ENCODE peak calls at places on chromosomes 1 and 21, in four cellular contexts. D, R, J and W are unnamed samples.

GRCh38 chr21:27086630-27087029 is 119.7 kb upstream of the ADAMTS5 start:
- DNase-seq in D (no peak), R (no peak), J (no peak), W (no peak)

GRCh38 chr1:998051-998821 is 1.7 kb downstream of the HES4 start:
- DNase-seq in D (no peak), R (no peak), J (peak), W (no peak)

GRCh38 chr21:41706678-41707077 is 60.2 kb downstream of the RIPK4 start:
- DNase-seq in D (no peak), R (no peak), J (no peak), W (no peak)

GRCh38 chr1:206823725-206824124 is 41.7 kb upstream of the IL20 start:
- DNase-seq in D (peak), R (no peak), J (no peak), W (no peak)

GRCh38 chr21:29638138-29638537 is 301.7 kb downstream of the GRIK1 start:
- DNase-seq in D (no peak), R (no peak), J (no peak), W (no peak)

GRCh38 chr1:113456967-113457366 is 66.7 kb downstream of the MAGI3 start:
- DNase-seq in D (no peak), R (no peak), J (no peak), W (no peak)

GRCh38 chr1:92240034-92240433 is 22.3 kb downstream of the C1orf146 start:
- DNase-seq in D (no peak), R (no peak), J (no peak), W (no peak)

GRCh38 chr1:115447672-115448071 is 109.6 kb upstream of the NGF start:
- DNase-seq in D (no peak), R (no peak), J (no peak), W (no peak)

GRCh38 chr1:23111600-23112535 is 56.8 kb downstream of the LUZP1 start:
- DNase-seq in D (no peak), R (no peak), J (no peak), W (no peak)

GRCh38 chr1:234842726-234843641 is 233.0 kb upstream of the IRF2BP2 start:
- DNase-seq in D (peak), R (peak), J (no peak), W (peak)

GRCh38 chr1:101284021-101284420 is 47.2 kb downstream of the S1PR1 start:
- DNase-seq in D (no peak), R (no peak), J (no peak), W (no peak)

GRCh38 chr1:78145105-78145580 is 99.4 kb downstream of the GIPC2 start:
- DNase-seq in D (peak), R (peak), J (no peak), W (peak)

GRCh38 chr1:155322571-155322952 is 1.9 kb downstream of the RUSC1 start:
- DNase-seq in D (no peak), R (no peak), J (peak), W (no peak)

GRCh38 chr1:67097305-67097704 is 37.5 kb downstream of the C1orf141 start:
- DNase-seq in D (no peak), R (no peak), J (no peak), W (no peak)

GRCh38 chr1:177307771-177308170 is 137.0 kb downstream of the BRINP2 start:
- DNase-seq in D (no peak), R (no peak), J (no peak), W (no peak)

GRCh38 chr1:152197361-152197941 is 26.5 kb downstream of the HRNR start:
- DNase-seq in D (no peak), R (no peak), J (no peak), W (no peak)

GRCh38 chr1:218347713-218348627 is 2.8 kb downstream of the TGFB2 start:
- DNase-seq in D (no peak), R (no peak), J (no peak), W (no peak)

GRCh38 chr1:2331200-2331544 is 60.2 kb downstream of the MORN1 start:
- DNase-seq in D (no peak), R (no peak), J (no peak), W (no peak)

GRCh38 chr1:160171352-160171751 is 19.0 kb upstream of the CASQ1 start:
- DNase-seq in D (no peak), R (no peak), J (no peak), W (no peak)

GRCh38 chr1:51280321-51281096 is 44.4 kb downstream of the RNF11 start:
- DNase-seq in D (no peak), R (no peak), J (no peak), W (no peak)

GRCh38 chr1:21854751-21855131 is 42.7 kb downstream of the LDLRAD2 start:
- DNase-seq in D (no peak), R (no peak), J (peak), W (no peak)

GRCh38 chr1:21853130-21853424 is 41.0 kb downstream of the LDLRAD2 start:
- DNase-seq in D (no peak), R (no peak), J (no peak), W (no peak)

GRCh38 chr1:21857142-21857839 is 45.2 kb downstream of the LDLRAD2 start:
- DNase-seq in D (no peak), R (no peak), J (no peak), W (no peak)

GRCh38 chr1:21854090-21854750 is 42.2 kb downstream of the LDLRAD2 start:
- DNase-seq in D (no peak), R (no peak), J (peak), W (no peak)

DNA sequence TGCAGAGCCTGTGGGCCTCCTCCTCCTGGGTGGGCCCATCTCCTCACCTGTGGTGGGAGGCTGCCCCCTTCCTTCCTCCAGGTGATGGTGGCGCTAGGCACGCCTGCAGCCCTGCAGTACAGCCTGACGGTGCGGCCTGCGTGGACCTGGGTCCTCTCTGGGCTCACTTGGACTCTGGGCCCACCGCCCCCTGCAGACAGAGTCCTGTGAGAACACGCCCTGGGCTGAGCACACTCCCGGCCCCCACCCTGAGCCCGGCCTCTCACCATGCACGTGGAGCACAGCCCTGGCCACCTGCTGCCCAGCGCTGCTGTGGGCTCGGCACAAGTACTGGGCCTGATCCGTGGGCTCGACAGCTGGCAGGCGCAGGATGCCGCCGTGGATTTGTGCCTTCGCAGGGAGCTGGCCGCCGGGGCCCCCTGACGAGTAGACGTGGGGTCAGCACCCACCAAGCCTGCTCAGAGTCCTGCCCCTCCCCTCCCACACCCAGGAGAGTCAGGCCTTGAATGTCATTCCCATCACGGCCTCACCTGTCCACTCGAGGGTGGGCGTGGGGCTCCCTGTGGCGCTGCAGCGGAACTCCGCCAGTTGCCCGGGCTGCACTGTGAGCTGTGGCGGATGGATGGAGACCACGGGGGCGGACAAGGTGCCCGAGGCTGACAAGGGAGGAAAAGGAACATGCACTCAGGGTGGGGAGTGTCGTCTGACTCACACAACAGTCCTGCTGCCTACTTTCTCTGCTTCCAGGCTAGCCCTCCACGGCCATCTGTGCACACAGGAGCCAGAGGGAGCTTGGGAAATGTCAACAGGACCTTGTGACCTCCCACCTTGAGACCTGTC is 43.4 kb downstream of the LDLRAD2 start:
- DNase-seq in D (no peak), R (no peak), J (peak), W (no peak)
- H3K4me3 ChIP-seq in D (no peak), R (no peak), J (no peak), W (no peak)

DNA sequence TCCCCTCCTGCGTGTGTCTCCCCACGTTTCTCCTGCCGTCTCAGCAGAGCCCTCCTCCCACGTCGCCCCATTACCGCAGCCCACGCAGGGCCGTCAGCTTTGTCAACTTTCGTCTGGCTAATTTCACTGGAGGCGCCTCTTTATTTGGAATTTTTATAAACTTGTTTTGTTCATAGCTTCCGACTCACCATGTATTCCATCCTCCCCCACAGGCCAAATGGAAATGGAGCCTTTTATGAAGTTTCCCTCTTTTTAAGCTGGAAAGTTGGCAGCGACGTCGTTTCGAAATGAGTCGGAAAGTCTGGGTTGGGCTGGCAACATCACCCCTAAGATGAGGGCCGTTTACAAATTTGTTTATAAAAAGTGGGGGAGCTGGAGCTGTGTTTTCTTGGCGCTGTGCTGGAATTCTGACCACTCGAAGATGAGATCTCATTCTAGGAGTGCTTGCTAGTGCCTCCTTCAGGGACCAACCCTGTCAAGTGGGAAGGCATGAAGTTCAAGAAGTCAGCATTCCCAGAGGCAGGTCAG is 23.7 kb upstream of the SLC45A1 start:
- DNase-seq in D (no peak), R (no peak), J (no peak), W (no peak)
- H3K4me3 ChIP-seq in D (no peak), R (no peak), J (no peak), W (no peak)

GRCh38 chr1:222897527-222898190 is 82.8 kb downstream of the DISP1 start:
- DNase-seq in D (no peak), R (peak), J (no peak), W (no peak)

GRCh38 chr1:222893255-222893654 is 78.4 kb downstream of the DISP1 start:
- DNase-seq in D (no peak), R (no peak), J (peak), W (no peak)

GRCh38 chr1:222896630-222897526 is 82.0 kb downstream of the DISP1 start:
- DNase-seq in D (no peak), R (no peak), J (no peak), W (no peak)

GRCh38 chr1:222894331-222894730 is 79.5 kb downstream of the DISP1 start:
- DNase-seq in D (no peak), R (no peak), J (peak), W (no peak)

DNA sequence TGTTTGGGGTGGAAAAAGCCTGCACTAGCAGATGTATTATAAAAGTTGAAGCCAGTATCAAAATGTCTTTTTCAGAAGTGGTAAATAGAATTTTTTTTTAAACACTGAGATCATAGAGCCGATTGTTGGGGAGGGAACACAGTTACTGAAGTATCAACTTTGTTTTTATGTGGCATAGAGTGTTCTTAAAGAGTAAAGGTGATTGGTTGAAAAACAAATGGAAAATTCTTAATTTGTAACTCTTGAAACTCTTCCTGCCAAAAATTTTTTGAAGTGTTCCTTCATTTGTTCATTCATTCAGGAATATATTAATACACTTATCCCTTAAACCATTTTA is 83.3 kb downstream of the DISP1 start:
- DNase-seq in D (no peak), R (no peak), J (no peak), W (no peak)
- H3K4me3 ChIP-seq in D (peak), R (peak), J (no peak), W (no peak)

GRCh38 chr21:45288441-45288841 is 746 bp upstream of the POFUT2 start:
- DNase-seq in D (no peak), R (no peak), J (peak), W (no peak)
- H3K4me3 ChIP-seq in D (peak), R (no peak), J (peak), W (peak)

GRCh38 chr1:9718006-9718680 is 66.6 kb downstream of the PIK3CD start:
- DNase-seq in D (no peak), R (no peak), J (no peak), W (no peak)
- H3K4me3 ChIP-seq in D (peak), R (peak), J (no peak), W (peak)

DNA sequence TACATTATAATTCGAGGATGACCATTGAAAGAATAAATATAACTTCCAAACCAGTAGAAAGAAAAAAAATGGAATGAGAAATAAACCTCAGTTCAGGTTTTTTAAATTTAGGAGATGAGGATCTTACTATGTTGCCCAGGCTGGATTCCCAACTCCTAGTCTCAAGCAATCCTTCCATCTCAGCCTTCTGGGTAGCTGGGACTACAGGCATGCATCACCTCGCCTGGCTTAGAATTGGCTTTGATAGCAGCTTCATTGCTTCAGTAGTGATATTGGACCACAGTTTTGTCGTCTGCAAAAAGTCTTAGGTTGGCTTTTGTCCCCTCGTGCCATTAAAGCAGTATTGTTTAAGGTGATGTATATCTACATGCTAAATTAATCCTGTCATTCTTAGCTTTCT is 2.9 kb downstream of the NASP start:
- DNase-seq in D (no peak), R (no peak), J (no peak), W (no peak)
- H3K4me3 ChIP-seq in D (no peak), R (peak), J (peak), W (no peak)